ENCODE peak calls at places on chromosome 5, in four cellular contexts. C is A549, H is K562, S is endothelial cell of umbilical vein. V is an unnamed sample.

GRCh38 chr5:128913551-128913950 is 51.7 kb upstream of the SLC27A6 start:
- DNase-seq in S (no peak), C (no peak), H (no peak), V (no peak)

GRCh38 chr5:110651507-110651906 is 75.0 kb downstream of the TMEM232 start:
- DNase-seq in H (no peak), S (no peak), C (no peak), V (no peak)

GRCh38 chr5:172586118-172587060 is 54.7 kb upstream of the NEURL1B start:
- DNase-seq in C (no peak), S (no peak), H (no peak), V (no peak)

GRCh38 chr5:24492231-24492630 is 152.5 kb downstream of the CDH10 start:
- DNase-seq in S (no peak), H (no peak), C (peak), V (no peak)

GRCh38 chr5:150619359-150620230 is 20.9 kb upstream of the SYNPO start:
- DNase-seq in H (no peak), C (no peak), S (peak), V (no peak)

GRCh38 chr5:31748502-31749172 is 109.7 kb downstream of the PDZD2 start:
- DNase-seq in S (no peak), H (no peak), C (no peak), V (no peak)

GRCh38 chr5:158273035-158273434 is 414.1 kb upstream of the CLINT1 start:
- DNase-seq in S (no peak), H (no peak), C (no peak), V (no peak)

GRCh38 chr5:2902742-2903297 is 151.3 kb upstream of the IRX2 start:
- DNase-seq in C (no peak), S (no peak), H (no peak), V (no peak)

GRCh38 chr5:160171656-160172055 is 52.4 kb upstream of the PWWP2A start:
- DNase-seq in C (no peak), S (no peak), H (no peak), V (peak)

GRCh38 chr5:55104036-55104767 is 1.8 kb downstream of the GZMA start:
- DNase-seq in H (no peak), S (no peak), C (no peak), V (no peak)

GRCh38 chr5:140221697-140222223 is 46.8 kb downstream of the CYSTM1 start:
- DNase-seq in C (peak), S (peak), H (no peak), V (no peak)

GRCh38 chr5:137415231-137415681 is 83.9 kb downstream of the SPOCK1 start:
- DNase-seq in H (no peak), C (no peak), S (peak), V (no peak)

GRCh38 chr5:173595826-173596225 is 20.6 kb downstream of the BOD1 start:
- DNase-seq in C (no peak), H (no peak), S (no peak), V (no peak)

GRCh38 chr5:88785396-88786216 is 97.4 kb downstream of the MEF2C start:
- DNase-seq in S (peak), H (no peak), C (peak), V (no peak)

GRCh38 chr5:147780924-147781530 is 1.5 kb downstream of the JAKMIP2 start:
- DNase-seq in S (no peak), H (no peak), C (no peak), V (no peak)

GRCh38 chr5:132756542-132756941 is 9.3 kb downstream of the CCNI2 start:
- DNase-seq in H (no peak), S (no peak), C (no peak), V (no peak)

GRCh38 chr5:95734916-95735315 is 3.8 kb downstream of the RHOBTB3 start:
- DNase-seq in H (no peak), S (no peak), C (no peak), V (no peak)
- H3K4me3 ChIP-seq in H (peak), S (no peak), C (no peak), V (no peak)

GRCh38 chr5:6574111-6574510 is 58.7 kb downstream of the NSUN2 start:
- DNase-seq in H (no peak), C (no peak), S (no peak), V (no peak)

GRCh38 chr5:6572086-6572824 is 60.6 kb downstream of the NSUN2 start:
- DNase-seq in C (no peak), S (no peak), H (no peak), V (no peak)

GRCh38 chr5:6574537-6574936 is 58.3 kb downstream of the NSUN2 start:
- DNase-seq in S (no peak), C (no peak), H (no peak), V (peak)

GRCh38 chr5:6572825-6573380 is 59.9 kb downstream of the NSUN2 start:
- DNase-seq in C (no peak), H (no peak), S (no peak), V (no peak)

GRCh38 chr5:6573651-6574101 is 59.2 kb downstream of the NSUN2 start:
- DNase-seq in C (no peak), S (no peak), H (no peak), V (no peak)
- TF ChIP-seq CTCF in C (no peak), S (no peak), H (no peak), V (peak)

DNA sequence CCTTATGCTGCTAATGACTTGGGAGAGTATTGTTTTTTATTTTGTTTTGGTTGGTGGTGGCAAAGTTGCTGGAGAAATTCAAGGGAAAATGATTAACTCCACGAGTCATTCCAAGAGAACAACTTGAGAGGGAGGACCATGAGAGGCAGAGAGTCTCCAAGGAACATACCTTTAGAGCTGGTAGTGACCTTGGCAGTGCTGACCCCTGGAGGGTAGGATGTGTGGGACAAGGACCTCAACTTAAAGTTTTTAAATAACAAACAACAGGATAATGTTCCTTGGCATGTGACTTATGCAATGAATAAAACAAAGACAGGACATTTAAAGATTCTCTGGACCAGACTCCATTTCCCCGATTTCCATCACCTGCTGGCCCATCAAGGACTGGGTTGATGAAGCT is 139.7 kb downstream of the LRRC70 start:
- DNase-seq in H (no peak), S (no peak), C (peak), V (no peak)
- TF ChIP-seq MYC in H (no peak), S (no peak), C (no peak), V (no peak)

GRCh38 chr5:180804129-180804601 is 1.6 kb upstream of the MGAT1 start:
- DNase-seq in C (no peak), H (no peak), S (no peak), V (no peak)

GRCh38 chr5:180806351-180807011 is 3.9 kb upstream of the MGAT1 start:
- DNase-seq in C (no peak), S (no peak), H (no peak), V (peak)

GRCh38 chr5:180801596-180802324 is 846 bp downstream of the MGAT1 start:
- DNase-seq in H (no peak), S (peak), C (no peak), V (no peak)

GRCh38 chr5:180802325-180803180 is at the start of gene MGAT1:
- DNase-seq in H (peak), C (peak), S (peak), V (peak)

GRCh38 chr5:180803181-180804128 is 849 bp upstream of the MGAT1 start:
- DNase-seq in H (peak), S (peak), C (no peak), V (peak)
- H3K4me3 ChIP-seq in H (peak), S (no peak), C (peak), V (peak)

GRCh38 chr5:113294341-113295110 is 140.3 kb downstream of the TSSK1B start:
- DNase-seq in S (peak), H (peak), C (peak), V (peak)
- TF ChIP-seq CTCF in S (no peak), H (peak), C (peak), V (no peak)

DNA sequence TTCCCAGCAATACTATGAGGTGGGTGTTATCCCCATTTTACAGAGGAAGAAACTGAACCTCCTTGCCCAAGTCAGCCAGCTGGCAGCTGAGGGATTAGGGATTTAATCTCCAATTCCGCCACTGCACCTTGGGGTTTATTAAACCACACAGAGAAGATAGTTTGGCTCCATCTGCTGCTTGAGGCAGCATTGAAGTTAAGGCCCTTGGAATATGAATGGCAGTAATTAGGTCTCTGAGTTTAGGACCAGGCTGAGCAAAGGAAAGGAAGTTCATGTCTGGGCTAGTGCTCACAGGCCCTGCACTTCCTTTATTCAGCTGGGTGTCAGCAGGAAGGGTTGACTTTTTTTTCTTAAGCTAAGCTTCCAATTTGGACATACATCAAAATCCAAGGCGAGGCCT is 86.9 kb upstream of the GDNF start:
- DNase-seq in H (no peak), S (no peak), C (no peak), V (peak)
- TF ChIP-seq MYC in H (no peak), S (no peak), C (no peak), V (no peak)

DNA sequence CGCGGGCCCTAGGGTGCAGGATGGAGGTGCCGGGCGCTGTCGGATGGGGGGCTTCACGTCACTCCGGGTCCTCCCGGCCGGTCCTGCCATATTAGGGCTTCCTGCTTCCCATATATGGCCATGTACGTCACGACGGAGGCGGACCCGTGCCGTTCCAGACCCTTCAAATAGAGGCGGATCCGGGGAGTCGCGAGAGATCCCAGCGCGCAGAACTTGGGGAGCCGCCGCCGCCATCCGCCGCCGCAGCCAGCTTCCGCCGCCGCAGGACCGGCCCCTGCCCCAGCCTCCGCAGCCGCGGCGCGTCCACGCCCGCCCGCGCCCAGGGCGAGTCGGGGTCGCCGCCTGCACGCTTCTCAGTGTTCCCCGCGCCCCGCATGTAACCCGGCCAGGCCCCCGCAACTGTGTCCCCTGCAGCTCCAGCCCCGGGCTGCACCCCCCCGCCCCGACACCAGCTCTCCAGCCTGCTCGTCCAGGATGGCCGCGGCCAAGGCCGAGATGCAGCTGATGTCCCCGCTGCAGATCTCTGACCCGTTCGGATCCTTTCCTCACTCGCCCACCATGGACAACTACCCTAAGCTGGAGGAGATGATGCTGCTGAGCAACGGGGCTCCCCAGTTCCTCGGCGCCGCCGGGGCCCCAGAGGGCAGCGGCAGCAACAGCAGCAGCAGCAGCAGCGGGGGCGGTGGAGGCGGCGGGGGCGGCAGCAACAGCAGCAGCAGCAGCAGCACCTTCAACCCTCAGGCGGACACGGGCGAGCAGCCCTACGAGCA is at the start of gene EGR1:
- DNase-seq in H (peak), S (peak), C (peak), V (peak)
- H3K4me3 ChIP-seq in H (peak), S (peak), C (peak), V (peak)